ENCODE peak calls at places on chromosome 21, in seven cellular contexts. One of them, this sample, is unnamed.

GRCh38 chr21:16569679-16570078 is 839.9 kb downstream of the USP25 start:
- DNase-seq in cardiac fibroblast: no peak
- DNase-seq in CD8-positive, alpha-beta T cell: no peak
- DNase-seq in nephron progenitor cell: no peak
- DNase-seq in omental fat pad: no peak
- DNase-seq in cardiac muscle cell: no peak
- DNase-seq in psoas muscle: no peak
- DNase-seq in this sample: no peak

GRCh38 chr21:42351626-42352432 is 1.0 kb upstream of the TFF2 start:
- DNase-seq in CD8-positive, alpha-beta T cell: no peak
- DNase-seq in cardiac fibroblast: no peak
- DNase-seq in omental fat pad: no peak
- DNase-seq in psoas muscle: no peak
- DNase-seq in cardiac muscle cell: no peak
- DNase-seq in nephron progenitor cell: no peak
- DNase-seq in this sample: no peak

GRCh38 chr21:14616303-14617039 is 70.4 kb upstream of the SAMSN1 start:
- DNase-seq in nephron progenitor cell: no peak
- DNase-seq in omental fat pad: no peak
- DNase-seq in cardiac muscle cell: no peak
- DNase-seq in cardiac fibroblast: no peak
- DNase-seq in psoas muscle: no peak
- DNase-seq in CD8-positive, alpha-beta T cell: no peak
- DNase-seq in this sample: no peak

GRCh38 chr21:40254540-40255455 is 387.6 kb downstream of the PCP4 start:
- DNase-seq in psoas muscle: no peak
- DNase-seq in nephron progenitor cell: no peak
- DNase-seq in omental fat pad: no peak
- DNase-seq in CD8-positive, alpha-beta T cell: no peak
- DNase-seq in cardiac muscle cell: no peak
- DNase-seq in cardiac fibroblast: no peak
- DNase-seq in this sample: no peak

GRCh38 chr21:26811031-26811430 is 34.2 kb downstream of the ADAMTS1 start:
- DNase-seq in CD8-positive, alpha-beta T cell: no peak
- DNase-seq in nephron progenitor cell: no peak
- DNase-seq in cardiac fibroblast: no peak
- DNase-seq in psoas muscle: no peak
- DNase-seq in omental fat pad: no peak
- DNase-seq in cardiac muscle cell: no peak
- DNase-seq in this sample: no peak

GRCh38 chr21:42654179-42654912 is 925 bp downstream of the PDE9A start:
- DNase-seq in CD8-positive, alpha-beta T cell: no peak
- DNase-seq in nephron progenitor cell: peak; percentile 48
- DNase-seq in psoas muscle: peak; percentile 24
- DNase-seq in omental fat pad: no peak
- DNase-seq in cardiac fibroblast: peak; percentile 16
- DNase-seq in cardiac muscle cell: peak; percentile 49
- DNase-seq in this sample: no peak

GRCh38 chr21:26800455-26801454 is 44.5 kb downstream of the ADAMTS1 start:
- DNase-seq in omental fat pad: no peak
- DNase-seq in psoas muscle: no peak
- DNase-seq in CD8-positive, alpha-beta T cell: no peak
- DNase-seq in nephron progenitor cell: no peak
- DNase-seq in cardiac muscle cell: no peak
- DNase-seq in cardiac fibroblast: peak; percentile 73
- DNase-seq in this sample: no peak

GRCh38 chr21:25997788-25998611 is 172.6 kb downstream of the APP start:
- DNase-seq in nephron progenitor cell: no peak
- DNase-seq in omental fat pad: no peak
- DNase-seq in CD8-positive, alpha-beta T cell: no peak
- DNase-seq in cardiac fibroblast: no peak
- DNase-seq in psoas muscle: no peak
- DNase-seq in cardiac muscle cell: peak; percentile 18
- DNase-seq in this sample: no peak

GRCh38 chr21:14533555-14534400 is 12.3 kb downstream of the SAMSN1 start:
- DNase-seq in cardiac muscle cell: no peak
- DNase-seq in cardiac fibroblast: peak; percentile 55
- DNase-seq in CD8-positive, alpha-beta T cell: peak; percentile 17
- DNase-seq in nephron progenitor cell: no peak
- DNase-seq in psoas muscle: no peak
- DNase-seq in omental fat pad: no peak
- DNase-seq in this sample: no peak

GRCh38 chr21:27776925-27777553 is 810.2 kb upstream of the ADAMTS5 start:
- DNase-seq in nephron progenitor cell: no peak
- DNase-seq in CD8-positive, alpha-beta T cell: no peak
- DNase-seq in cardiac muscle cell: no peak
- DNase-seq in omental fat pad: no peak
- DNase-seq in cardiac fibroblast: peak; percentile 74
- DNase-seq in psoas muscle: peak; percentile 42
- DNase-seq in this sample: no peak

GRCh38 chr21:26519142-26519541 is 53.9 kb downstream of the CYYR1 start:
- DNase-seq in omental fat pad: no peak
- DNase-seq in nephron progenitor cell: no peak
- DNase-seq in CD8-positive, alpha-beta T cell: no peak
- DNase-seq in cardiac fibroblast: no peak
- DNase-seq in cardiac muscle cell: no peak
- DNase-seq in psoas muscle: no peak
- DNase-seq in this sample: no peak

GRCh38 chr21:14092834-14093560 is 117.8 kb downstream of the LIPI start:
- DNase-seq in psoas muscle: no peak
- DNase-seq in omental fat pad: no peak
- DNase-seq in nephron progenitor cell: no peak
- DNase-seq in CD8-positive, alpha-beta T cell: no peak
- DNase-seq in cardiac muscle cell: no peak
- DNase-seq in cardiac fibroblast: no peak
- DNase-seq in this sample: no peak

GRCh38 chr21:43921979-43922945 is 57.2 kb downstream of the AGPAT3 start:
- DNase-seq in nephron progenitor cell: no peak
- DNase-seq in psoas muscle: peak; percentile 56
- DNase-seq in cardiac muscle cell: no peak
- DNase-seq in cardiac fibroblast: peak; percentile 53
- DNase-seq in CD8-positive, alpha-beta T cell: peak; percentile 77
- DNase-seq in omental fat pad: no peak
- DNase-seq in this sample: no peak
- TF ChIP-seq CTCF in nephron progenitor cell: no peak
- TF ChIP-seq CTCF in psoas muscle: no peak
- TF ChIP-seq CTCF in cardiac muscle cell: no peak
- TF ChIP-seq CTCF in cardiac fibroblast: no peak
- TF ChIP-seq CTCF in CD8-positive, alpha-beta T cell: no peak
- TF ChIP-seq CTCF in omental fat pad: no peak
- TF ChIP-seq CTCF in this sample: no peak

GRCh38 chr21:37118187-37118826 is 45.3 kb downstream of the TTC3 start:
- DNase-seq in cardiac muscle cell: no peak
- DNase-seq in nephron progenitor cell: no peak
- DNase-seq in CD8-positive, alpha-beta T cell: no peak
- DNase-seq in omental fat pad: no peak
- DNase-seq in cardiac fibroblast: no peak
- DNase-seq in psoas muscle: no peak
- DNase-seq in this sample: no peak

GRCh38 chr21:37117204-37117603 is 44.1 kb downstream of the TTC3 start:
- DNase-seq in cardiac muscle cell: no peak
- DNase-seq in omental fat pad: no peak
- DNase-seq in cardiac fibroblast: no peak
- DNase-seq in CD8-positive, alpha-beta T cell: no peak
- DNase-seq in nephron progenitor cell: no peak
- DNase-seq in psoas muscle: no peak
- DNase-seq in this sample: no peak

DNA sequence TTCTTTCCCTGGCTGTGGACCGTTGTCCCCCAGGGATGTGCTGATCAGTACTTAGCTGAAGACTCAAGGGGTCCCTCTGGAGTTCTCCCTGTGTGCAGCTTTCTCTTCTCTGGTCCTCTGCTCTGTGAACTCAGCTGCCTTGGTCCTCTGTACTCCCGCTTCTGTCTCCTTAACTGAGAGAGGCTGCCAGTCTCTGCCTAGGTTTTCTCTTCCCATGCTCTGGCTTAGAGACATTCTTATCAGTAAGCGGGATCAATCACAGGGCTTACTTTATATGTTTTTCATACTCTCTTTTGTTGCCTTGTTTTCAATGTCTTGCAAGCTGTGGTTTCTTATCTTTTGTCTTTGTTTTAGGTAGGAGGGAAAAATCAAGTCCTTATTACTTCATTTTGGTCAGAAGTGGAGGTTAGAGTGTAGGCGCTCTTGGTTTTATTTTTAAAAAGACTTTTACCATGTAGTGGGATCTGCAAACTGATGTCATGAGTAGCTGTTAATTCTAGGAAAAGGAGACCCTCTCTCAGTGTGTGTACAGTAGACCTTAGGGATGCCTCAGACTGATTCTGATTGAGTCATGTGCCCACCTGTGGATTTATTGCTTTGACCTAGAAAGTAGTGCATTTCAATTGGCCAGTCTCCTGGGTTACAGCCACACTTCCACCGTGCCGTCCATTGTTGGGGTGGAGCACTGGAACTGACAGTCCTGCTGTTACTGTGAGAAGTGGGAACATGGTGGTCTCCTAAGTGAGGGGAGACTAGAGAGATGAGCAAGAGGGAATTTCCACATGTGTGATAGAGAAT is 46.6 kb downstream of the TTC3 start:
- DNase-seq in omental fat pad: no peak
- DNase-seq in cardiac muscle cell: peak; percentile 36
- DNase-seq in psoas muscle: no peak
- DNase-seq in CD8-positive, alpha-beta T cell: no peak
- DNase-seq in nephron progenitor cell: peak; percentile 9
- DNase-seq in cardiac fibroblast: no peak
- DNase-seq in this sample: no peak
- TF ChIP-seq CTCF in omental fat pad: no peak
- TF ChIP-seq CTCF in cardiac muscle cell: peak; percentile 35
- TF ChIP-seq CTCF in psoas muscle: no peak
- TF ChIP-seq CTCF in CD8-positive, alpha-beta T cell: no peak
- TF ChIP-seq CTCF in nephron progenitor cell: peak; percentile 9
- TF ChIP-seq CTCF in cardiac fibroblast: no peak
- TF ChIP-seq CTCF in this sample: no peak

DNA sequence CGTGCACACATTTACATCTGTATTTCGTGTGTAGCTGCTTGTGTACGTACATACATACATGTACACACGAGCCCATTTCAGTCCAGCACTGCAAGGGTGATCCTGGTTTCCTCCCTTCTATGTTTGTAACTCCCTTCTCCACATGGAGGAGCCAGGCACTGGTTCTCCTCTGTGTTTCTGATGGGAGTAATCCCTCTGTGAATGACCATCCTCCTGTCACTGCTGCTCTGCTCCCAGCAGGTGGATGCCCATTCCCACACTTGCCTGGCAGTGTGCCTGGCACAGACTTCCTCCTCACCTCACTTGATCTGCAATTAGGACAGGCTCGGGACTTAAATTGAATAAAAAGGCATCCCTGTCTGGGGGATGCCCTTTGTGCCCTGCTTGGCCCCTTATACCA is 37.1 kb downstream of the TRAPPC10 start:
- DNase-seq in nephron progenitor cell: no peak
- DNase-seq in cardiac fibroblast: no peak
- DNase-seq in CD8-positive, alpha-beta T cell: no peak
- DNase-seq in psoas muscle: no peak
- DNase-seq in omental fat pad: no peak
- DNase-seq in cardiac muscle cell: no peak
- DNase-seq in this sample: no peak
- TF ChIP-seq CTCF in nephron progenitor cell: no peak
- TF ChIP-seq CTCF in cardiac fibroblast: no peak
- TF ChIP-seq CTCF in CD8-positive, alpha-beta T cell: no peak
- TF ChIP-seq CTCF in psoas muscle: no peak
- TF ChIP-seq CTCF in omental fat pad: no peak
- TF ChIP-seq CTCF in cardiac muscle cell: no peak
- TF ChIP-seq CTCF in this sample: no peak

GRCh38 chr21:39024538-39024937 is 158.7 kb downstream of the PSMG1 start:
- DNase-seq in omental fat pad: no peak
- DNase-seq in cardiac fibroblast: no peak
- DNase-seq in psoas muscle: no peak
- DNase-seq in cardiac muscle cell: no peak
- DNase-seq in CD8-positive, alpha-beta T cell: no peak
- DNase-seq in nephron progenitor cell: no peak
- DNase-seq in this sample: no peak

GRCh38 chr21:39022035-39022900 is 161.0 kb downstream of the PSMG1 start:
- DNase-seq in psoas muscle: no peak
- DNase-seq in cardiac fibroblast: no peak
- DNase-seq in nephron progenitor cell: no peak
- DNase-seq in CD8-positive, alpha-beta T cell: no peak
- DNase-seq in cardiac muscle cell: no peak
- DNase-seq in omental fat pad: no peak
- DNase-seq in this sample: no peak

GRCh38 chr21:39025198-39025597 is 158.1 kb downstream of the PSMG1 start:
- DNase-seq in cardiac fibroblast: no peak
- DNase-seq in cardiac muscle cell: no peak
- DNase-seq in CD8-positive, alpha-beta T cell: no peak
- DNase-seq in omental fat pad: no peak
- DNase-seq in psoas muscle: no peak
- DNase-seq in nephron progenitor cell: no peak
- DNase-seq in this sample: no peak

GRCh38 chr21:39021475-39021832 is 161.8 kb downstream of the PSMG1 start:
- DNase-seq in CD8-positive, alpha-beta T cell: no peak
- DNase-seq in cardiac muscle cell: no peak
- DNase-seq in omental fat pad: no peak
- DNase-seq in cardiac fibroblast: no peak
- DNase-seq in psoas muscle: no peak
- DNase-seq in nephron progenitor cell: no peak
- DNase-seq in this sample: no peak

GRCh38 chr21:39022901-39023693 is 160.2 kb downstream of the PSMG1 start:
- DNase-seq in omental fat pad: no peak
- DNase-seq in psoas muscle: peak; percentile 73
- DNase-seq in cardiac muscle cell: peak; percentile 70
- DNase-seq in CD8-positive, alpha-beta T cell: no peak
- DNase-seq in nephron progenitor cell: peak; percentile 35
- DNase-seq in cardiac fibroblast: peak; percentile 98
- DNase-seq in this sample: no peak
- TF ChIP-seq CTCF in omental fat pad: no peak
- TF ChIP-seq CTCF in psoas muscle: peak; percentile 38
- TF ChIP-seq CTCF in cardiac muscle cell: peak; percentile 41
- TF ChIP-seq CTCF in CD8-positive, alpha-beta T cell: no peak
- TF ChIP-seq CTCF in nephron progenitor cell: peak; percentile 17
- TF ChIP-seq CTCF in cardiac fibroblast: no peak
- TF ChIP-seq CTCF in this sample: no peak

GRCh38 chr21:46246345-46246744 is 17.8 kb upstream of the LSS start:
- DNase-seq in omental fat pad: no peak
- DNase-seq in nephron progenitor cell: no peak
- DNase-seq in cardiac muscle cell: no peak
- DNase-seq in CD8-positive, alpha-beta T cell: no peak
- DNase-seq in cardiac fibroblast: no peak
- DNase-seq in psoas muscle: no peak
- DNase-seq in this sample: no peak
- TF ChIP-seq CTCF in omental fat pad: no peak
- TF ChIP-seq CTCF in nephron progenitor cell: no peak
- TF ChIP-seq CTCF in cardiac muscle cell: no peak
- TF ChIP-seq CTCF in CD8-positive, alpha-beta T cell: no peak
- TF ChIP-seq CTCF in cardiac fibroblast: no peak
- TF ChIP-seq CTCF in psoas muscle: no peak
- TF ChIP-seq CTCF in this sample: no peak

GRCh38 chr21:44836666-44837471 is 19.0 kb upstream of the SUMO3 start:
- DNase-seq in nephron progenitor cell: no peak
- DNase-seq in cardiac fibroblast: peak; percentile 47
- DNase-seq in CD8-positive, alpha-beta T cell: no peak
- DNase-seq in psoas muscle: peak; percentile 45
- DNase-seq in omental fat pad: no peak
- DNase-seq in cardiac muscle cell: peak; percentile 41
- DNase-seq in this sample: no peak
- TF ChIP-seq CTCF in nephron progenitor cell: no peak
- TF ChIP-seq CTCF in cardiac fibroblast: no peak
- TF ChIP-seq CTCF in CD8-positive, alpha-beta T cell: no peak
- TF ChIP-seq CTCF in psoas muscle: no peak
- TF ChIP-seq CTCF in omental fat pad: no peak
- TF ChIP-seq CTCF in cardiac muscle cell: no peak
- TF ChIP-seq CTCF in this sample: no peak

This sample was measured in HFF-Myc.